ENCODE peak calls at places on chromosome 17, in nine cellular contexts. X is NCI-H1092, P is GOT3, V is AG10803, R is lower leg skin, G is colonic mucosa, U is T-helper 1 cell, J is DMS 273 treated with DMSO at 0.1 percent for 48 hours, M is heart right ventricle. H is an unnamed sample.

GRCh38 chr17:4853195-4853762 is 20.1 kb downstream of the MINK1 start:
- DNase-seq in X (no peak), P (no peak), V (no peak), R (no peak), G (no peak), U (no peak), J (no peak), M (no peak), H (no peak)

GRCh38 chr17:50604470-50604869 is 30.2 kb upstream of the ABCC3 start:
- DNase-seq in X (peak; percentile 93), P (no peak), V (peak; percentile 38), R (no peak), G (peak; percentile 28), U (no peak), J (peak; percentile 90), M (peak; percentile 82), H (peak; percentile 39)

GRCh38 chr17:51487947-51488346 is 227.6 kb downstream of the UTP18 start:
- DNase-seq in X (no peak), P (no peak), V (no peak), R (no peak), G (no peak), U (peak; percentile 14), J (no peak), M (no peak), H (peak; percentile 10)

GRCh38 chr17:33451221-33451620 is 158.1 kb upstream of the ASIC2 start:
- DNase-seq in X (no peak), P (no peak), V (no peak), R (no peak), G (no peak), U (no peak), J (no peak), M (no peak), H (no peak)

GRCh38 chr17:59371426-59372099 is 40.1 kb downstream of the YPEL2 start:
- DNase-seq in X (no peak), P (no peak), V (peak; percentile 65), R (peak; percentile 89), G (peak; percentile 46), U (no peak), J (no peak), M (peak; percentile 35), H (peak; percentile 72)

GRCh38 chr17:60231234-60231633 is 81.5 kb downstream of the CA4 start:
- DNase-seq in X (no peak), P (no peak), V (peak; percentile 21), R (no peak), G (no peak), U (no peak), J (no peak), M (no peak), H (peak; percentile 62)

GRCh38 chr17:10216213-10216982 is 18.0 kb upstream of the GAS7 start:
- DNase-seq in X (no peak), P (no peak), V (no peak), R (peak; percentile 60), G (no peak), U (no peak), J (no peak), M (no peak), H (no peak)

GRCh38 chr17:72126575-72127486 is 6.0 kb downstream of the SOX9 start:
- DNase-seq in X (no peak), P (no peak), V (peak; percentile 78), R (no peak), G (peak; percentile 75), U (no peak), J (peak; percentile 7), M (no peak), H (peak; percentile 88)